ENCODE peak calls at places on chromosomes 12 and 14, in nine cellular contexts. G is CD4-positive, CD25-positive, alpha-beta regulatory T cell; Y is breast epithelium; L is activated CD4-positive, alpha-beta T cell treated with anti-CD3 and anti-CD28 coated beads for 24 hours; J is AG10803; Q is stimulated activated CD4-positive, alpha-beta T cell treated with anti-CD3 and anti-CD28 coated beads, Interleukin-2, amount 100 ng/mL, for 48 hours; A is memory B cell; B is naive thymus-derived CD4-positive, alpha-beta T cell; E is cardiac septum. T is an unnamed sample.

GRCh38 chr14:64708148-64709004 is 4.2 kb downstream of the PLEKHG3 start:
- DNase-seq in G (no peak), Y (no peak), L (no peak), J (no peak), Q (no peak), A (no peak), B (peak; percentile 44), E (peak; percentile 87), T (no peak)

GRCh38 chr12:122730215-122731014 is at the start of gene HCAR1:
- DNase-seq in G (no peak), Y (peak; percentile 59), L (peak; percentile 34), J (peak; percentile 5), Q (peak; percentile 46), A (no peak), B (peak; percentile 55), E (no peak), T (no peak)

GRCh38 chr14:104639889-104640548 is 35.4 kb upstream of the TMEM179 start:
- DNase-seq in G (no peak), Y (no peak), L (peak; percentile 31), J (peak; percentile 30), Q (peak; percentile 62), A (peak; percentile 71), B (peak; percentile 43), E (no peak), T (peak; percentile 56)

GRCh38 chr12:10191865-10192264 is 13.0 kb downstream of the TMEM52B start:
- DNase-seq in G (no peak), Y (no peak), L (no peak), J (peak; percentile 93), Q (no peak), A (no peak), B (no peak), E (no peak), T (no peak)

GRCh38 chr12:113422030-113422900 is at the start of gene SDSL:
- DNase-seq in G (no peak), Y (no peak), L (no peak), J (peak; percentile 71), Q (peak; percentile 6), A (peak; percentile 39), B (no peak), E (peak; percentile 86), T (peak; percentile 77)

GRCh38 chr14:104098272-104099095 is 13.0 kb downstream of the ASPG start:
- DNase-seq in G (no peak), Y (no peak), L (no peak), J (no peak), Q (no peak), A (no peak), B (no peak), E (no peak), T (no peak)

GRCh38 chr14:90440592-90440991 is 43.8 kb downstream of the CALM1 start:
- DNase-seq in G (no peak), Y (no peak), L (no peak), J (no peak), Q (no peak), A (no peak), B (no peak), E (no peak), T (no peak)

GRCh38 chr14:74459289-74459946 is 33.4 kb upstream of the SYNDIG1L start:
- DNase-seq in G (no peak), Y (no peak), L (peak; percentile 2), J (peak; percentile 69), Q (peak; percentile 21), A (no peak), B (no peak), E (no peak), T (no peak)

GRCh38 chr12:94427520-94428381 is 31.9 kb downstream of the CEP83 start:
- DNase-seq in G (no peak), Y (no peak), L (no peak), J (peak; percentile 87), Q (no peak), A (no peak), B (no peak), E (no peak), T (no peak)

GRCh38 chr12:24379493-24379892 is 430.0 kb upstream of the SOX5 start:
- DNase-seq in G (no peak), Y (no peak), L (no peak), J (no peak), Q (no peak), A (no peak), B (no peak), E (no peak), T (no peak)

GRCh38 chr12:7369274-7369729 is 65.4 kb downstream of the ACSM4 start:
- DNase-seq in G (no peak), Y (peak; percentile 82), L (no peak), J (peak; percentile 35), Q (no peak), A (no peak), B (no peak), E (no peak), T (peak; percentile 5)

GRCh38 chr12:1277905-1278304 is 286.9 kb downstream of the ERC1 start:
- DNase-seq in G (peak; percentile 20), Y (no peak), L (no peak), J (no peak), Q (peak; percentile 1), A (no peak), B (peak; percentile 79), E (no peak), T (no peak)

GRCh38 chr12:2627343-2628191 is 167.2 kb upstream of the FKBP4 start:
- DNase-seq in G (no peak), Y (no peak), L (no peak), J (no peak), Q (no peak), A (no peak), B (no peak), E (no peak), T (no peak)

GRCh38 chr12:78096909-78097597 is 266.4 kb downstream of the NAV3 start:
- DNase-seq in G (no peak), Y (no peak), L (no peak), J (peak; percentile 77), Q (no peak), A (no peak), B (no peak), E (no peak), T (no peak)

GRCh38 chr12:15601210-15601800 is 187.9 kb downstream of the EPS8 start:
- DNase-seq in G (no peak), Y (no peak), L (no peak), J (peak; percentile 68), Q (no peak), A (no peak), B (no peak), E (no peak), T (no peak)

GRCh38 chr12:118136559-118137003 is 657 bp downstream of the PEBP1 start:
- DNase-seq in G (peak; percentile 3), Y (peak; percentile 52), L (peak; percentile 33), J (peak; percentile 45), Q (peak; percentile 34), A (no peak), B (peak; percentile 36), E (no peak), T (peak; percentile 29)

GRCh38 chr12:96033549-96034389 is 1.6 kb downstream of the LTA4H start:
- DNase-seq in G (no peak), Y (no peak), L (no peak), J (no peak), Q (no peak), A (no peak), B (no peak), E (no peak), T (no peak)

GRCh38 chr14:29463727-29464370 is 463.8 kb downstream of the PRKD1 start:
- DNase-seq in G (no peak), Y (no peak), L (no peak), J (peak; percentile 11), Q (no peak), A (no peak), B (no peak), E (no peak), T (no peak)

GRCh38 chr12:130650131-130650530 is 66.0 kb downstream of the RIMBP2 start:
- DNase-seq in G (no peak), Y (peak; percentile 14), L (no peak), J (no peak), Q (no peak), A (no peak), B (no peak), E (no peak), T (no peak)

T was measured in stimulated activated naive B cell treated with anti-CD40 and anti-IgM and Interleukin-4, amounts not matched to agents 10 μg/mL and 1 μg/mL and 100 μg/mL, for 72 hours.